ENCODE peak calls at places on chromosomes 5 and 9, in nine cellular contexts. S is progenitor cell of endocrine pancreas, W is cardiac fibroblast, M is neural progenitor cell, O is lower leg skin, G is HL-60, N is neural crest cell, K is testis, B is GM06990. H is an unnamed sample.

GRCh38 chr5:159316519-159317383 is 13.5 kb downstream of the IL12B start:
- DNase-seq in S (no peak), W (peak; percentile 79), M (peak; percentile 71), O (no peak), G (no peak), N (peak; percentile 25), K (peak; percentile 61), B (no peak), H (peak; percentile 69)

GRCh38 chr5:64688965-64689364 is 1.3 kb upstream of the SHISAL2B start:
- DNase-seq in S (no peak), W (no peak), M (no peak), O (no peak), G (no peak), N (no peak), K (no peak), B (no peak), H (no peak)

GRCh38 chr5:82312373-82312856 is 34.3 kb upstream of the RPS23 start:
- DNase-seq in S (peak; percentile 44), W (peak; percentile 91), M (peak; percentile 83), O (peak; percentile 59), G (no peak), N (peak; percentile 73), K (peak; percentile 79), B (no peak), H (peak; percentile 53)

GRCh38 chr5:428754-429452 is 14.1 kb upstream of the EXOC3 start:
- DNase-seq in S (no peak), W (no peak), M (no peak), O (no peak), G (peak; percentile 71), N (no peak), K (no peak), B (no peak), H (no peak)

GRCh38 chr5:37208883-37209808 is 40.0 kb downstream of the CPLANE1 start:
- DNase-seq in S (no peak), W (peak; percentile 30), M (no peak), O (no peak), G (no peak), N (no peak), K (no peak), B (no peak), H (no peak)

GRCh38 chr9:129331772-129332512 is 153.9 kb upstream of the IER5L start:
- DNase-seq in S (no peak), W (peak; percentile 42), M (no peak), O (peak; percentile 67), G (no peak), N (no peak), K (no peak), B (no peak), H (peak; percentile 97)

GRCh38 chr9:96508227-96508940 is 58.4 kb downstream of the HABP4 start:
- DNase-seq in S (no peak), W (no peak), M (no peak), O (no peak), G (no peak), N (no peak), K (no peak), B (no peak), H (no peak)

GRCh38 chr9:70112981-70113380 is 69.3 kb downstream of the MAMDC2 start:
- DNase-seq in S (no peak), W (no peak), M (no peak), O (no peak), G (no peak), N (no peak), K (no peak), B (no peak), H (no peak)

GRCh38 chr5:127872494-127872893 is 169.3 kb downstream of the CCDC192 start:
- DNase-seq in S (no peak), W (peak; percentile 51), M (no peak), O (no peak), G (no peak), N (no peak), K (no peak), B (no peak), H (peak; percentile 38)

GRCh38 chr5:170097934-170098333 is 7.8 kb upstream of the FOXI1 start:
- DNase-seq in S (no peak), W (no peak), M (no peak), O (no peak), G (no peak), N (no peak), K (no peak), B (no peak), H (no peak)

GRCh38 chr9:32584784-32585183 is 11.8 kb upstream of the NDUFB6 start:
- DNase-seq in S (no peak), W (no peak), M (no peak), O (no peak), G (no peak), N (no peak), K (no peak), B (no peak), H (no peak)

GRCh38 chr5:137365126-137365865 is 133.8 kb downstream of the SPOCK1 start:
- DNase-seq in S (no peak), W (no peak), M (no peak), O (no peak), G (no peak), N (no peak), K (no peak), B (no peak), H (no peak)

GRCh38 chr9:101796044-101796443 is 57.6 kb upstream of the GRIN3A start:
- DNase-seq in S (no peak), W (no peak), M (no peak), O (no peak), G (no peak), N (no peak), K (no peak), B (no peak), H (no peak)

GRCh38 chr9:22508790-22509189 is 62.2 kb downstream of the DMRTA1 start:
- DNase-seq in S (no peak), W (no peak), M (no peak), O (no peak), G (no peak), N (no peak), K (no peak), B (no peak), H (no peak)

DNA sequence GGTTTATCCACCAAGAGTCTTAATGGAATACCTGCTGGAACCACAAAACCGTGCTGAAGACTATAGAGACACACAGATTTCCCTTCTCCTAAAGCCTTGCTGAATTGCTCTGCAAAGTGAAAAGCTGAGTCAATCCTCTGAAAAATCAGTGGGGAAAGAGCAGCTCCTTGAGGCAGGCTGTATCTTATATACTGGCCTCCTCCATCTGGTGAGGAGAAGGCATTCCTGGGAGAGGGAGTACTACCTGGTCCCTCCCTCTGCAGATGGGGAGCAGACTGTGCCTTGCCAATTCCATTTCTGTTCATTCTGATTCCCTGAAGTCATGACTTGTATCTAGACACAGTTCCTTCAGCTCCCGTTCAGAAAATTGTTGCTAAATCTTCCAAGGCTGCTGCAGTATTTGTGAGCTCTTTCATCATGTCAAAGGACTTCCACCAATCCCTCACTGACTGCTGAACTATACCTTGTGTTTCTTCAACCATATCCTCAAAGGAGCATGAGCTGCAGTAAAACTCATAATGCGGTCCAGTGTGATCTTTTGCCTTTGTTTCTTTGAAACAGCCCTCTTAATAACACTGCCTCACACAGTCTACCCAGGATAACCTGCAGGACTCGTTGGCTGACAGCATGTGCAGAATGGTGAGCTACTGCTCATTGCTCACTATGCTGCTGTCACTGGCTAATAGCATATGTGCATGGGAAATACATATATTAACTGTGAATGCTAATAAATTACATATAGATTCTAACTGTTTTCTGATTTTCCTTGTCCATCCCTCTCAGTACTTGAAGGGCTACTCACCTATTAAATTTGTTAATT is 84.5 kb downstream of the FOXD1 start:
- DNase-seq in S (no peak), W (peak; percentile 45), M (no peak), O (no peak), G (no peak), N (no peak), K (no peak), B (no peak), H (peak; percentile 42)
- TF ChIP-seq CTCF in S (no peak), W (peak; percentile 2), M (no peak), O (no peak), G (no peak), N (no peak), K (no peak), B (no peak), H (peak; percentile 11)

GRCh38 chr5:111159845-111160244 is 64.3 kb upstream of the CAMK4 start:
- DNase-seq in S (no peak), W (no peak), M (no peak), O (no peak), G (no peak), N (no peak), K (no peak), B (no peak), H (no peak)
- TF ChIP-seq CTCF in S (no peak), W (no peak), M (peak; percentile 22), O (no peak), G (no peak), N (no peak), K (no peak), B (no peak), H (no peak)

DNA sequence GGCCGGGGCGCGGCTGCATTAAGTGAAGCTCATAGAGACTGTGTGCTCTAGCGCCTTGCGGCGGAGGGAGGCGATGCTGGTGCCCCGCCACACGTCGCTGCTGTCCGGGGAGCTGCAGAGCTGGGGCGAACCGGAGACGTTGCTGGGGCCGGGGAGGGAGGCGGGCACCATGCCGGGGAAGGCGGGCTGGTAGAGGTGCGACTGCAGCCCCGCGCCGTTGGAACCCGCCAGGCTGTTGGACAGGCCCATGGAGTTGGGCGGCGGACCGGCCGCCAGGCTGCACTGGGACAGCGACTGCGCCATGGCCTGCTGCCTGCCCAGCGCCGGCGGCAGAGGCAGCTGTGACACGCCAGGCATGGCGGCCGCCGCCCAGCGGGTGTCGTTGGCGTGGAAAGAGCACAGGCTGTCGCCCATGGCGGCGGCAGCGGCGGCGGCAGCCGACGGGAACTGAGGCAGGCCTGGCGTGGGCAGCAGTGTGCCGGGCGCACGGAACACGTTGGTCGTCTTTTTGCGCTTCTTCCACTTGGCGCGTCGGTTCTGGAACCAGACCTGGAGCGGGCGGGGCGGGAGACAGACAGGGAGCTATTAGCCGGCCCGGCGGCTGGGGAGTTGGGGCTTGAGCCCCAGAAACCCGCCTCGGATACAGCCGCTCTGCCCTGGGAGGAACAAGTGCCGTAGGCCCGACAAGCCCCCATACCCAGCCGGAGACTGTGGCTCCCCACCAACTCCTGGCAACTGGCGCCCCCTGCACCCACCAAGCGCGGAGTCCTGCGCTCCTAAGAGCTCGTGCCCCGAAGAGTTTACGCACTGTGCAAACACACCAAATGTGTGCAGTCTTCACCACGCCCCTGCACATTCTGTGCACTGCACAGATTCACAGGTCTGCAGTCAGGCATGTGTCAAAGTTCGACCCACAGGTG is 8.0 kb downstream of the OTP start:
- DNase-seq in S (peak; percentile 42), W (peak; percentile 18), M (peak; percentile 86), O (no peak), G (peak; percentile 11), N (no peak), K (peak; percentile 59), B (peak; percentile 92), H (no peak)
- TF ChIP-seq CTCF in S (peak; percentile 45), W (no peak), M (peak; percentile 41), O (no peak), G (no peak), N (peak; percentile 50), K (no peak), B (peak; percentile 62), H (peak; percentile 11)

DNA sequence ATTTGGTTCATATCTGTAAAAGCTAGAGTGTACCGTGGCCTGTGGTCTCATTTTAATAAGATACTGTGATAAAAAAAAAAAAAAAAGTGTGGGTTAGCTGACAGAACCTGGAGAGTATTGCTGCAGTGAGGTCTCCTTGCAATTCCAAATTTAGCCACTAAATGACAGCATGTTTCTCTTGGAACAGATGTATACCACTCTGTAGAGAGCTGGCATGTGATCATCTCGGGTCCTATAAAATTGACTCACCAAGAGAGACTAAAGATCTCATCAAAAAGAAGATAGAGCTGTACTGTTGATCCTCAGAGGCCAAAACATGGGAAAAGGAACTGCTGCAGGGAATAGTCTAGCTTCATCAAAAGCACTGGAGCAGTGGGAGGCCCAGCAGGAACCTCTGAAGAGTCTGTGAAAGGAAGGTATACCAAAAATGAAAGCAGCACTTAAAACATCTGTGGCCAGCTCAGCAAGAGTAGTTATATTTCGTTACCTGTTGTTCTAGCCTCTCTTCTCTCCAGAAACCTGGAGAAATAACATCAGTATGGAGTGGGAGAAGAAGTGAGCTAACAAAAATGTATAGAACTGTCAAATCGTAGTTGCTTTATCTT is 826.8 kb downstream of the EFNA5 start:
- DNase-seq in S (no peak), W (peak; percentile 11), M (peak; percentile 14), O (no peak), G (no peak), N (no peak), K (no peak), B (no peak), H (peak; percentile 48)
- TF ChIP-seq CTCF in S (peak; percentile 15), W (no peak), M (peak; percentile 34), O (no peak), G (no peak), N (peak; percentile 32), K (peak; percentile 29), B (peak; percentile 18), H (peak; percentile 38)

H was measured in bronchial epithelial cell.